ENCODE peak calls at places on chromosome 5, in four cellular contexts. K is IMR-90, U is transverse colon, O is prostate gland. M is an unnamed sample.

GRCh38 chr5:20832204-20833080 is 844.4 kb upstream of the CDH18 start:
- DNase-seq in K (no peak), O (no peak), U (no peak), M (no peak)

GRCh38 chr5:88833371-88834107 is 49.4 kb downstream of the MEF2C start:
- DNase-seq in O (no peak), K (peak), U (peak), M (peak)

GRCh38 chr5:174420651-174421407 is 303.6 kb upstream of the MSX2 start:
- DNase-seq in O (no peak), K (no peak), U (no peak), M (no peak)

GRCh38 chr5:103402861-103403260 is 144.3 kb downstream of the MACIR start:
- DNase-seq in O (no peak), K (no peak), U (no peak), M (no peak)

GRCh38 chr5:29001666-29002065 is 1963.3 kb upstream of the CDH9 start:
- DNase-seq in O (no peak), K (no peak), U (no peak), M (no peak)

GRCh38 chr5:116573617-116574431 is 799 bp downstream of the SEMA6A start:
- DNase-seq in O (peak), U (peak), K (no peak), M (no peak)

GRCh38 chr5:11273180-11273882 is 512.3 kb upstream of the DAP start:
- DNase-seq in K (no peak), U (no peak), O (no peak), M (no peak)

GRCh38 chr5:113047234-113047633 is 70.6 kb downstream of the DCP2 start:
- DNase-seq in O (no peak), U (no peak), K (no peak), M (peak)

GRCh38 chr5:32679218-32679617 is 31.9 kb upstream of the NPR3 start:
- DNase-seq in K (peak), O (no peak), U (no peak), M (no peak)

GRCh38 chr5:3512291-3512690 is 83.3 kb upstream of the IRX1 start:
- DNase-seq in U (no peak), O (no peak), K (no peak), M (no peak)

GRCh38 chr5:84724683-84725082 is 340.0 kb upstream of the EDIL3 start:
- DNase-seq in K (peak), O (no peak), U (no peak), M (no peak)

GRCh38 chr5:78597858-78598415 is 50.6 kb downstream of the LHFPL2 start:
- DNase-seq in K (peak), O (no peak), U (no peak), M (no peak)

GRCh38 chr5:79845448-79846197 is 145.4 kb downstream of the MTX3 start:
- DNase-seq in K (peak), U (no peak), O (no peak), M (peak)

GRCh38 chr5:157025093-157025698 is 33.7 kb downstream of the HAVCR1 start:
- DNase-seq in O (no peak), U (peak), K (no peak), M (no peak)

GRCh38 chr5:130109152-130109551 is 204.9 kb downstream of the CHSY3 start:
- DNase-seq in O (no peak), K (peak), U (no peak), M (no peak)

GRCh38 chr5:116650544-116650943 is 75.9 kb upstream of the SEMA6A start:
- DNase-seq in O (no peak), U (no peak), K (no peak), M (no peak)

GRCh38 chr5:103427326-103427725 is 135.3 kb downstream of the NUDT12 start:
- DNase-seq in U (no peak), K (no peak), O (no peak), M (no peak)

GRCh38 chr5:230711-231110 is 12.6 kb downstream of the SDHA start:
- DNase-seq in U (no peak), K (no peak), O (no peak), M (no peak)

GRCh38 chr5:172679621-172680212 is 38.7 kb downstream of the NEURL1B start:
- DNase-seq in K (no peak), U (no peak), O (no peak), M (no peak)

DNA sequence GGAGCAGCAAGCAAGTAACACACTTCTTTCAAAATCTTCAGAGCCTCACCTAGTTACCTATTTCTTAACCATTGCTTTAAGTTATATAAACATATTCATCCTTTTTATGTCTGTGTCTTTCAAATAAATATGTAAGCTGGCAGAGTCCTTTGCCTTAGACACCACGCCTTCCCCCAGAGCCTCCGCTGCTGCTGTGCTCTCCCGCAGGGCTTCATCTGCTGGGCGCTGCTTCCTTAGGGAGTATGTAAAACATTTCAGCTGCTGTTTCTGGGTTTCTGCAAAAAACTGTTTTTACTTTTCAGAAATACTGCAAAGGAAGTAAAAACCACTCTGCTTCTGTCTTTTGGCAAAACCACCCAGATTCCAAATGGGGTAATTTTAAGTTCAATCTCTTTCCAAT is 133.0 kb downstream of the CDC42SE2 start:
- DNase-seq in K (no peak), U (no peak), O (no peak), M (no peak)
- H3K27ac ChIP-seq in K (no peak), U (no peak), O (no peak), M (no peak)

DNA sequence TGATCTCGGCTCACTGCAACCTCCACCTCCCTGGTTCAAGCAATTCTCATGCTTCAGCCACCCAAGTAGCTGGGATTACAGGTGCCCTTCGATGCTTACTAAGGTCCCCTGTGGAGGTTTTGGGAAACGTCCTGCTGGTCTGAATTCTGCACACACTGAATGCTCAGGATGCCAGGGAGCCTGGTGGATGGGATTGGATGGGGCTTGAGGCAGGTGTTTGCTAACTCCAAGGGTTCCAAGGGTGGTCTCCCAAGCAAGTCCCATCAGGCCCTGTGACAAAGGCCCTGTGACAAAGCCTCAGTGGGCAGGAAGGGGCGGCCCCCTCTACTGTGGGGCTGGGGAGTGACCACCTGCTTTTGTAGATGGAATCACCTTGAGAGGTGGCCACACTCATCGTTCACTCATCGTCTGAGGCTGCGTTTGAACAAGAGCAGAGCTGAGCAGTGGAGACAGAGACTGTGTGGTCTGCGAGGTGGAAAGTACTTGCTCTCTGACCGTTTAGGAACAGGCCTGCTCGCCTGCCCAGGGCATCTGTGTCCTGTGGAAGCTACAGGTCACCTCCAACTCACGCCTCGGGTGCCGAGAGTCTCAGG is 40.2 kb downstream of the MRPL36 start:
- DNase-seq in U (no peak), O (no peak), K (no peak), M (no peak)
- TF ChIP-seq CTCF in U (no peak), O (no peak), K (no peak), M (no peak)

DNA sequence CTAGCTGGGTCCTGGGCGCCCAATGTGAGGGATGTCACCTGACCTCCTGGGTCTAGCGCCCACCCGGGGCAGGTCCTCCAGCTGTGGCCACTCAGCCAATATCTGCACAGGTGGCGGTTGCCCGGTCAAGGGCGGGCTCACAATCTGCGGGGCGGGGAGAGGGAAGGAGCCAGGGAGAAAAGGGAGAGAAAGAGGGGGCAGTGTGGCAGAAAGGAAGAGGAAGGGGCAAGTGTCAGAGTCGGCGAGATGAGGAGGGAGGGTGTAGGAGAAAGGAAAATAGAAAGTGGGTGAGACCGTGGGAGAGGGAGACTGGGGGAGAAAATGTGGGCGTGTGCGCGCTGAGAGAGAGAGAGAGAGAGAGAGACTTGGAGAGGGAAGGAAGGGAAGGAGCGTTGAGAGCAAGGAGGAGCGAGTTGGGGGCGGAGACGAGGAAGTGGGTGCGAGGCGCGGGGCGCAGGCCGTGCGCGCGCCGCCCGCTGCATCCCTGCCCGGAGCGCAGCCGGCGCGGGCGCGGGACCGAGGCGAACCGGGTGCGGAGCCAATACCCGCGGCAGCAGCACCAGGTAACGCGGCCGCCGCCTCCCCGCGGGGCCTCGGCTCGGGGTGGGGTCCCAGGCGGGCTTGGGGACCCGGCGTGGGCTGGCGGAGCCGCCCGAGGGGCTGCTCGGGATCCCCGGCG is at the start of gene HRH2:
- DNase-seq in K (no peak), U (peak), O (no peak), M (no peak)
- TF ChIP-seq POLR2A in K (no peak), U (no peak), O (no peak), M (no peak)

DNA sequence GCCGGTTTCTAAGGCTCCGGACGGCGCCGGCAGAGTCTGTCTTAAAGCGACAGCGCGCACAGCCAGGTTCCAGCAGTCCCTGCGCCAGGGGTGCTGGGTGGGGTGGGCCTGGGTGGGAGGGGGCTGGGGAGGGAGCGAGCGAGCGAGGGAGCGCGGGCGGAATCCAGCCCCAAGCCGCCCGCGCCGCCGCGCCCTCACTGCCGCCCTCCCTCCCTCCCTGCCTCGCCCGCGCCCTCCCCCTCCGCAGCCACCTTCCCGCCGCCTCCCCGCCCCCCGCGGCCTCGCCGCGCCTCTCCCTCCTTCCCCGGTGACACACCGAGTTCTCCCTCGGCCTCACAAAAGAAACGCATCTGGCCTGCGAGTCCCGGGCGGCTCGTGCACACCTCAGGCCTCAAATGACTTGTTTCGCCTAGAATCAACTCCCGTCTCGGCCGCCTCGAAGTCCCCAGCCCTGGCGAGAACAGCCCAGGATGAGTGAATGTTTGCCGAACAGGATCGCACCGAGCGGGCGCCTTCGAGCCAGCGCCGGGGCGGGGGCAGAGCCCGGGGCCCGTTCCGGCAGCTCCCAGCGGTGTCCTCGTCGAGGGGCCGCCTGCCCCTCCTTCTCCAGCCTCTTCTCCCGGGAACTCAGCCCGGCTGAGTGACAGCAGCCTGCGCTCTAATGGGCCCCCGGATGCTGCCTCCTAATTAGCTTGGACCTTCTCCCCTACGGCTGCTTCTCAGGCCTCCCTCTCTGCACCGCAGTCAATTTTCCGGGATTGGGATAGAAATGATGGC is at the start of gene PITX1:
- DNase-seq in O (peak), K (peak), U (peak), M (no peak)
- H3K27ac ChIP-seq in O (peak), K (peak), U (peak), M (no peak)

GRCh38 chr5:72320022-72320898 is at the start of the genes MRPS27 and PTCD2:
- DNase-seq in K (peak), O (peak), U (peak), M (peak)
- TF ChIP-seq CTCF in K (peak), O (no peak), U (peak), M (peak)

DNA sequence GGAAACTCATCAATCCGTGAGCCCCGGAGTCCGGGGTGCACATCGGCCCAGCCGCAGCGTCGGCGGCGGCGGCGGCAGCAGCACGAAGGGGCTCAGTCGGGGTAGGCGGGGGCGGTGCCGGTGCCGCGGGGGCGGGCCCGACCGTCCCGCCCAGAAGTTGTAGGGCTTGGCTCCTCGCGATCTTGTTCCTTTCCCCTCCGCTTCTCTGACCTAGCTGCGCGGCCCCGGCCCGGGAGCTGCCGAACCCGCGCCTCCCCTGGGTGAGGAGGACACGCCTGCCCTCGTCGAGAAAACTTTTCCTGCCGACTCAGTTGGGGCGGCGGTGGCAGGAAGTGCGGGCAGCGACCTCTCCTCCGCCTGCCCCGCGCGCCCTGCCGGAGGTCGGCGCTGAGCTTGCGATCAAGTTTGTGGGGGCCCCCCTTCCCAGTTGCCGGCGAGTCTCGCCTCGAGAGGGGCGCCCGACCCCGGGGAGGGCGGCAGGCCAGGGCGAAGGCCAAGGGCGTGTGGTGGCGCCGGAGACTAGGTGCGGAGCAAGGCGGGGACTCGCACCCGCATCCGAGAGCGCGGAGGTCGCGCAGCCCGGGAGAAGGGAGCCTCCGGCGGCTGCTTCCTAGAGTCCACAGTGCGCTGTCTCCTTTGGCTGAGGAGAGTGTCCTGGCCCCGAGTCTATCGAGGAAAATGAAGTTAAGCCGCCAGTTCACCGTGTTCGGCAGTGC is at the start of gene MAN2A1:
- DNase-seq in U (peak), O (peak), K (peak), M (peak)
- TF ChIP-seq POLR2A in U (peak), O (peak), K (peak), M (peak)

GRCh38 chr5:149453618-149454415 is 74.7 kb upstream of the IL17B start:
- DNase-seq in O (no peak), U (no peak), K (no peak), M (no peak)
- H3K27ac ChIP-seq in O (peak), U (peak), K (peak), M (peak)

GRCh38 chr5:111857633-111858032 is 100.6 kb upstream of the NREP start:
- DNase-seq in O (no peak), U (no peak), K (peak), M (no peak)
- TF ChIP-seq CTCF in O (no peak), U (no peak), K (no peak), M (no peak)

GRCh38 chr5:65624025-65624569 is at the start of gene TRIM23:
- DNase-seq in K (peak), O (peak), U (peak), M (peak)

GRCh38 chr5:65625743-65626142 is 916 bp downstream of the SHLD3 start:
- DNase-seq in O (no peak), U (no peak), K (no peak), M (no peak)

GRCh38 chr5:65620021-65620420 is 4.1 kb downstream of the TRIM23 start:
- DNase-seq in O (no peak), K (no peak), U (no peak), M (no peak)

GRCh38 chr5:65623482-65623881 is 651 bp downstream of the TRIM23 start:
- DNase-seq in O (no peak), U (no peak), K (no peak), M (no peak)

GRCh38 chr5:65624570-65625555 is at the start of the genes SHLD3 and TRAPPC13:
- DNase-seq in U (peak), K (peak), O (peak), M (peak)
- TF ChIP-seq POLR2A in U (peak), K (peak), O (no peak), M (no peak)

M was measured in uterus.